ENCODE peak calls at places on chromosomes 11 and 22, in six cellular contexts. D is upper lobe of right lung, M is colonic mucosa, H is astrocyte, Z is stomach, E is kidney. G is an unnamed sample.

GRCh38 chr11:73478737-73479347 is 102.6 kb downstream of the RELT start:
- DNase-seq in D (no peak), M (no peak), H (peak; percentile 18), Z (no peak), E (no peak), G (peak; percentile 56)

GRCh38 chr11:100941033-100941432 is 188.6 kb downstream of the PGR start:
- DNase-seq in D (no peak), M (no peak), H (no peak), Z (no peak), E (no peak), G (no peak)

GRCh38 chr11:77262803-77263202 is 38.7 kb downstream of the GDPD4 start:
- DNase-seq in D (no peak), M (no peak), H (no peak), Z (no peak), E (no peak), G (no peak)

GRCh38 chr11:19696073-19696472 is 16.6 kb upstream of the NAV2 start:
- DNase-seq in D (no peak), M (no peak), H (no peak), Z (no peak), E (no peak), G (no peak)

GRCh38 chr11:129699711-129700304 is 115.8 kb upstream of the TMEM45B start:
- DNase-seq in D (peak; percentile 35), M (no peak), H (no peak), Z (no peak), E (no peak), G (no peak)

GRCh38 chr11:3837793-3838192 is 3.0 kb downstream of the RHOG start:
- DNase-seq in D (no peak), M (peak; percentile 49), H (no peak), Z (peak; percentile 36), E (no peak), G (no peak)

GRCh38 chr11:819943-820649 is 1.4 kb downstream of the PNPLA2 start:
- DNase-seq in D (peak; percentile 97), M (peak; percentile 96), H (peak; percentile 51), Z (peak; percentile 97), E (peak; percentile 97), G (peak; percentile 94)

GRCh38 chr11:61738776-61739175 is 13.7 kb upstream of the MYRF start:
- DNase-seq in D (no peak), M (no peak), H (no peak), Z (no peak), E (no peak), G (no peak)

GRCh38 chr11:127789887-127790286 is 789.3 kb upstream of the KIRREL3 start:
- DNase-seq in D (no peak), M (peak; percentile 33), H (no peak), Z (no peak), E (no peak), G (peak; percentile 81)

GRCh38 chr11:62689421-62690183 is at the start of gene LRRN4CL:
- DNase-seq in D (no peak), M (peak; percentile 56), H (peak; percentile 88), Z (peak; percentile 36), E (no peak), G (no peak)

GRCh38 chr22:45284705-45285305 is at the start of gene UPK3A:
- DNase-seq in D (peak; percentile 90), M (peak; percentile 87), H (no peak), Z (peak; percentile 91), E (peak; percentile 88), G (peak; percentile 96)

GRCh38 chr11:58928691-58929090 is 10.6 kb upstream of the GLYATL1 start:
- DNase-seq in D (no peak), M (no peak), H (no peak), Z (no peak), E (no peak), G (no peak)

GRCh38 chr11:18802381-18803257 is 11.0 kb upstream of the PTPN5 start:
- DNase-seq in D (no peak), M (peak; percentile 37), H (peak; percentile 52), Z (peak; percentile 52), E (no peak), G (peak; percentile 80)

GRCh38 chr11:94740975-94741707 is 27.0 kb upstream of the AMOTL1 start:
- DNase-seq in D (peak; percentile 65), M (no peak), H (peak; percentile 57), Z (no peak), E (peak; percentile 75), G (peak; percentile 79)

GRCh38 chr11:38553033-38553432 is 1955.0 kb upstream of the RAG2 start:
- DNase-seq in D (no peak), M (no peak), H (peak; percentile 48), Z (no peak), E (no peak), G (no peak)

GRCh38 chr11:64107300-64107699 is 58.6 kb downstream of the MACROD1 start:
- DNase-seq in D (no peak), M (no peak), H (no peak), Z (no peak), E (no peak), G (no peak)

GRCh38 chr11:117427356-117427874 is 99.8 kb downstream of the CEP164 start:
- DNase-seq in D (no peak), M (no peak), H (no peak), Z (no peak), E (peak; percentile 32), G (no peak)

GRCh38 chr11:31810779-31811647 is at the start of gene PAX6:
- DNase-seq in D (no peak), M (no peak), H (peak; percentile 100), Z (no peak), E (peak; percentile 73), G (peak; percentile 94)

GRCh38 chr11:125064070-125064469 is 965 bp downstream of the SLC37A2 start:
- DNase-seq in D (no peak), M (no peak), H (no peak), Z (no peak), E (no peak), G (no peak)

GRCh38 chr22:17881366-17881765 is 107.1 kb upstream of the BID start:
- DNase-seq in D (no peak), M (no peak), H (no peak), Z (no peak), E (no peak), G (no peak)

GRCh38 chr11:17416492-17416891 is 28.0 kb upstream of the KCNJ11 start:
- DNase-seq in D (no peak), M (no peak), H (no peak), Z (no peak), E (no peak), G (no peak)

GRCh38 chr11:128884703-128885338 is 6.3 kb upstream of the KCNJ5 start:
- DNase-seq in D (no peak), M (peak; percentile 80), H (peak; percentile 27), Z (peak; percentile 70), E (no peak), G (peak; percentile 88)

GRCh38 chr11:100639140-100639539 is 47.9 kb upstream of the ARHGAP42 start:
- DNase-seq in D (no peak), M (no peak), H (peak; percentile 54), Z (peak; percentile 31), E (no peak), G (peak; percentile 53)

GRCh38 chr11:47784785-47785381 is 17.7 kb upstream of the FNBP4 start:
- DNase-seq in D (no peak), M (no peak), H (no peak), Z (no peak), E (no peak), G (no peak)

GRCh38 chr22:21681566-21682370 is 16.0 kb downstream of the PPIL2 start:
- DNase-seq in D (no peak), M (no peak), H (no peak), Z (no peak), E (no peak), G (peak; percentile 32)

GRCh38 chr22:25419247-25420113 is 145.0 kb upstream of the GRK3 start:
- DNase-seq in D (no peak), M (peak; percentile 42), H (no peak), Z (no peak), E (peak; percentile 54), G (peak; percentile 44)

GRCh38 chr11:43687120-43687791 is 6.7 kb downstream of the HSD17B12 start:
- DNase-seq in D (peak; percentile 65), M (peak; percentile 21), H (peak; percentile 20), Z (peak; percentile 26), E (peak; percentile 62), G (peak; percentile 51)

GRCh38 chr22:38081941-38082828 is 1.8 kb downstream of the SLC16A8 start:
- DNase-seq in D (no peak), M (no peak), H (no peak), Z (no peak), E (peak; percentile 78), G (peak; percentile 67)
- H3K4me3 ChIP-seq in D (no peak overlapping the region), M (peak overlapping the region; percentile 26), H (no peak overlapping the region), Z (peak overlapping the region; percentile 39), E (no peak overlapping the region), G (no peak overlapping the region)

GRCh38 chr22:37571258-37571991 is 8.5 kb downstream of the LGALS2 start:
- DNase-seq in D (no peak), M (no peak), H (peak; percentile 35), Z (no peak), E (no peak), G (no peak)

GRCh38 chr22:37571992-37572373 is 7.9 kb downstream of the LGALS2 start:
- DNase-seq in D (no peak), M (no peak), H (no peak), Z (no peak), E (no peak), G (no peak)

GRCh38 chr22:37569921-37570660 is 9.8 kb downstream of the LGALS2 start:
- DNase-seq in D (peak; percentile 78), M (peak; percentile 76), H (no peak), Z (peak; percentile 96), E (no peak), G (no peak)

GRCh38 chr22:37569009-37569920 is 9.0 kb downstream of the CDC42EP1 start:
- DNase-seq in D (peak; percentile 87), M (peak; percentile 93), H (no peak), Z (peak; percentile 93), E (no peak), G (peak; percentile 96)

GRCh38 chr22:37570661-37570976 is 9.3 kb downstream of the LGALS2 start:
- DNase-seq in D (no peak), M (no peak), H (no peak), Z (no peak), E (no peak), G (no peak)
- H3K27ac ChIP-seq in D (peak overlapping the region; percentile 77), M (peak overlapping the region; percentile 73), H (no peak overlapping the region), Z (peak overlapping the region; percentile 99), E (no peak overlapping the region), G (no peak overlapping the region)

GRCh38 chr11:22432331-22433065 is 94.3 kb downstream of the SLC17A6 start:
- DNase-seq in D (no peak), M (no peak), H (peak; percentile 57), Z (no peak), E (peak; percentile 71), G (peak; percentile 67)
- H3K4me3 ChIP-seq in D (peak overlapping the region; percentile 27), M (no peak overlapping the region), H (peak overlapping the region; percentile 60), Z (peak overlapping the region; percentile 30), E (peak overlapping the region; percentile 53), G (no peak overlapping the region)

GRCh38 chr22:19063581-19064353 is 58.4 kb downstream of the DGCR2 start:
- DNase-seq in D (peak; percentile 46), M (no peak), H (no peak), Z (no peak), E (peak; percentile 59), G (no peak)
- H3K27ac ChIP-seq in D (no peak overlapping the region), M (no peak overlapping the region), H (no peak overlapping the region), Z (no peak overlapping the region), E (no peak overlapping the region), G (no peak overlapping the region)

DNA sequence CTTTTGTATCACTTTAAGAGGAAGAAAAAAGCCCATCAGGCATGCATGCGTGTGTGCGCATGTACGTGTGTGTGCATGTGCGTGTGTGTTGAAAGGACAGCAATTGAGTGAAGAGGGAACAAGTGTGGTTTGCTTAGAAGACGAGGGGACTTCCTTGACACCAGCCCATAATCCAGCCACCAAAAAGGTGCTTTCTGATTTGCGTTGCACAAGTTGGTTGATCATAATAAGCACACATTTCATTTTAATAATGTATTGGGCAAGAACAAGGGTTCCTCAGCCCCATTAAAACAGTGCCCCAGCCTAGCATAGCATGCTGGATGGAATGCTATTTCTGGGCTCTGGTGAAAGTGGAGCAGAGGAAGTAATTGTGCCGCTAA is 493.1 kb downstream of the MIAT start:
- DNase-seq in D (no peak), M (no peak), H (no peak), Z (no peak), E (no peak), G (no peak)
- H3K4me3 ChIP-seq in D (no peak overlapping the region), M (no peak overlapping the region), H (no peak overlapping the region), Z (no peak overlapping the region), E (no peak overlapping the region), G (no peak overlapping the region)